ENCODE peak calls at places on chromosome 16, in four cellular contexts. One of them, this sample, is unnamed.
A peak's percentile ranks its signal among the peaks of the same experiment; 100 is the strongest.

GRCh38 chr16:70715113-70715711 is 29.4 kb upstream of the MTSS2 start:
- DNase-seq in neural crest cell: no peak
- DNase-seq in fibroblast of the aortic adventitia: peak; percentile 70
- DNase-seq in psoas muscle: peak; percentile 97
- DNase-seq in this sample: peak; percentile 94

GRCh38 chr16:3825103-3825502 is 55.4 kb downstream of the CREBBP start:
- DNase-seq in neural crest cell: no peak
- DNase-seq in fibroblast of the aortic adventitia: peak; percentile 49
- DNase-seq in psoas muscle: no peak
- DNase-seq in this sample: peak; percentile 79

GRCh38 chr16:30760577-30761426 is 1.1 kb downstream of the CFAP119 start:
- DNase-seq in neural crest cell: no peak
- DNase-seq in fibroblast of the aortic adventitia: no peak
- DNase-seq in psoas muscle: no peak
- DNase-seq in this sample: no peak

GRCh38 chr16:73033271-73033998 is 14.5 kb downstream of the ZFHX3 start:
- DNase-seq in neural crest cell: peak; percentile 66
- DNase-seq in fibroblast of the aortic adventitia: no peak
- DNase-seq in psoas muscle: no peak
- DNase-seq in this sample: no peak

GRCh38 chr16:83813818-83814653 is 6.3 kb downstream of the HSBP1 start:
- DNase-seq in neural crest cell: no peak
- DNase-seq in fibroblast of the aortic adventitia: peak; percentile 48
- DNase-seq in psoas muscle: no peak
- DNase-seq in this sample: peak; percentile 74

GRCh38 chr16:59783191-59783590 is 1049.1 kb upstream of the GOT2 start:
- DNase-seq in neural crest cell: no peak
- DNase-seq in fibroblast of the aortic adventitia: no peak
- DNase-seq in psoas muscle: no peak
- DNase-seq in this sample: peak; percentile 1

GRCh38 chr16:23389201-23389600 is 63.8 kb downstream of the COG7 start:
- DNase-seq in neural crest cell: no peak
- DNase-seq in fibroblast of the aortic adventitia: no peak
- DNase-seq in psoas muscle: no peak
- DNase-seq in this sample: no peak

GRCh38 chr16:47553853-47554564 is 92.9 kb downstream of the PHKB start:
- DNase-seq in neural crest cell: no peak
- DNase-seq in fibroblast of the aortic adventitia: no peak
- DNase-seq in psoas muscle: no peak
- DNase-seq in this sample: no peak

GRCh38 chr16:75341934-75342811 is 90.7 kb upstream of the BCAR1 start:
- DNase-seq in neural crest cell: no peak
- DNase-seq in fibroblast of the aortic adventitia: peak; percentile 73
- DNase-seq in psoas muscle: no peak
- DNase-seq in this sample: peak; percentile 30
- TF ChIP-seq CTCF in neural crest cell: no peak
- TF ChIP-seq CTCF in fibroblast of the aortic adventitia: no peak
- TF ChIP-seq CTCF in psoas muscle: no peak
- TF ChIP-seq CTCF in this sample: no peak

GRCh38 chr16:2190002-2190658 is 6.3 kb downstream of the CASKIN1 start:
- DNase-seq in neural crest cell: no peak
- DNase-seq in fibroblast of the aortic adventitia: no peak
- DNase-seq in psoas muscle: no peak
- DNase-seq in this sample: no peak
- TF ChIP-seq CTCF in neural crest cell: no peak
- TF ChIP-seq CTCF in fibroblast of the aortic adventitia: no peak
- TF ChIP-seq CTCF in psoas muscle: no peak
- TF ChIP-seq CTCF in this sample: no peak

DNA sequence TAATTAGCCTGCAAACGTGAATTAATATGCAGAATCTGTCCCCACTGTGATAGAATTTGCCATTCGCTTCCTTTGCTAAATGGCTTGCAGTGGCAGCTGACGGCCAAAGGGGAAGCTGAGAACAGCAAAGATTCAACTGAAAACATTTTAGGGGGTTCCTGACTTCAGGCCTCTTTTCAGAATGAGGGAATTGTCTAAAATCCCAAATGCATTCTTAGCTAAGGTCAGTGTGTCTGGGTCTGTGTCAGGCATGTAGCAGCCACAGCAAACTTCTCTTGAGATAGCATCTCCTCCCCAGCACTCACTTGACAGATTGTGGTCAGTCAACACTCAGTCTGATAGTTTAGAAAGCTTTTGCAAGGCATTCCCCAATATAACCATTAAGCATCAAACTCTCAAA is 701.1 kb downstream of the WWOX start:
- DNase-seq in neural crest cell: no peak
- DNase-seq in fibroblast of the aortic adventitia: no peak
- DNase-seq in psoas muscle: no peak
- DNase-seq in this sample: no peak
- TF ChIP-seq CTCF in neural crest cell: no peak
- TF ChIP-seq CTCF in fibroblast of the aortic adventitia: no peak
- TF ChIP-seq CTCF in psoas muscle: no peak
- TF ChIP-seq CTCF in this sample: no peak

GRCh38 chr16:15682105-15682570 is 32.1 kb downstream of the NDE1 start:
- DNase-seq in neural crest cell: peak; percentile 6
- DNase-seq in fibroblast of the aortic adventitia: peak; percentile 73
- DNase-seq in psoas muscle: peak; percentile 37
- DNase-seq in this sample: peak; percentile 84
- TF ChIP-seq CTCF in neural crest cell: peak; percentile 58
- TF ChIP-seq CTCF in fibroblast of the aortic adventitia: peak; percentile 68
- TF ChIP-seq CTCF in psoas muscle: peak; percentile 22
- TF ChIP-seq CTCF in this sample: peak; percentile 60

GRCh38 chr16:66524601-66525164 is 25.2 kb downstream of the TK2 start:
- DNase-seq in neural crest cell: no peak
- DNase-seq in fibroblast of the aortic adventitia: no peak
- DNase-seq in psoas muscle: no peak
- DNase-seq in this sample: no peak
- TF ChIP-seq CTCF in neural crest cell: no peak
- TF ChIP-seq CTCF in fibroblast of the aortic adventitia: no peak
- TF ChIP-seq CTCF in psoas muscle: no peak
- TF ChIP-seq CTCF in this sample: no peak

DNA sequence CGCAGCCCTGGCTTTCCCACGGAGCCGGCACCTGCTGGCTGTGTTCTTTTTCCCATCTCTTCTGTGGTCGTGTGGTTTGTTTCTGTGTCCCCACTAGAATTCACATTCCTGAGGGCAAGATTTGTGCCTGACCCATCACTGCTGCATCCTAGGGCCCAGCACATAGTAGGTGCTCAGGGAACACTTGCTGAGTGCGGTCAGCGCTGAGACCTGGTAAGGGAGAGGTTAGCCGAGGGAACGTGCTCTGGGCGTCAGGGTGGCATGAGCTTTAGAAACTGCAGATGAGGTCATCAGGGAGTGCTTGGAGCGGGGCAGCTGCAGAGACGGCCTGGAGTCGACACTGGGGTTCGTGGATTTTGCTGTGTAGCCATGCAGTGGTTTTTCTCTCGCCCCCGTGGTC is 5.9 kb downstream of the DEF8 start:
- DNase-seq in neural crest cell: no peak
- DNase-seq in fibroblast of the aortic adventitia: no peak
- DNase-seq in psoas muscle: no peak
- DNase-seq in this sample: no peak
- TF ChIP-seq CTCF in neural crest cell: no peak
- TF ChIP-seq CTCF in fibroblast of the aortic adventitia: no peak
- TF ChIP-seq CTCF in psoas muscle: no peak
- TF ChIP-seq CTCF in this sample: no peak

DNA sequence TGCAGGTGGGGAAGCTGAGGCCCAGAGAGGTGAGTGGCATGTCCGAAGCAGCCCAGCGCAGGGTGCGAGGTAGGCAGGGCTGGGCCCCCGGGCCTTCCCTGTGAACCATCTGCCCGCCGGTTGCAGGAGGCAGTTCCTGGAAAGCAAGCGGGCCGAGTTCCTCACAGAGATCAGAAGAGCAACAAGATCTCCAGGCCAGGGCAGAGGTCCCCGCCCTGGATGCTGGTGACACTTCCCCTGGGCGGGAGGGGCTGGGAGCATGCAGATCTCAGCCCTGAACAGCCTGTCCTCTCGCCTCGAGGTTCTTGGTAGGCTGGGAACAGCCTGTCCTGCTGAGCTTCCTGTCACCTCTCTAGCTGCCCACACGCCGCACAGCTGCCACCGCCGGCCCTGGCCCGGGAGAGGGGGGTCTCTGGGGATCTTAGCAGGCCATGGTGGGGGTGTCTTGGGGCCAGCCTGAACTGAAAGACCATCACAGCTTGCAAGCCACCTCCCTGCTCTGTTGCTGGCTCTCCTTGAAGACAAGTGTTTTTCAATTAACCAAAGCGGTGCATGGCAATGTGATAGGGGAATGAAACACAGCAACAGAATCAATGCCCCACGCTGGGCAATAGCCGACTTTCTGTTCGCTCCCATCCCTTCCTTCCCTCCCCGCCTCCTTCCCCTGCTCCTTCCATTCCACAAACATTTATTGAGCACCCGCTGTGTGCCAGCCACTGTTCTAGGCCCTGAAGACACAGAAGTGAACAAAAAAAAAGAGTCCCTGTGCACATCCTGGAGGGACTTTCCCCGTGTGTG is 31.7 kb downstream of the SOCS1 start:
- DNase-seq in neural crest cell: no peak
- DNase-seq in fibroblast of the aortic adventitia: no peak
- DNase-seq in psoas muscle: peak; percentile 77
- DNase-seq in this sample: no peak
- TF ChIP-seq CTCF in neural crest cell: no peak
- TF ChIP-seq CTCF in fibroblast of the aortic adventitia: no peak
- TF ChIP-seq CTCF in psoas muscle: no peak
- TF ChIP-seq CTCF in this sample: no peak

DNA sequence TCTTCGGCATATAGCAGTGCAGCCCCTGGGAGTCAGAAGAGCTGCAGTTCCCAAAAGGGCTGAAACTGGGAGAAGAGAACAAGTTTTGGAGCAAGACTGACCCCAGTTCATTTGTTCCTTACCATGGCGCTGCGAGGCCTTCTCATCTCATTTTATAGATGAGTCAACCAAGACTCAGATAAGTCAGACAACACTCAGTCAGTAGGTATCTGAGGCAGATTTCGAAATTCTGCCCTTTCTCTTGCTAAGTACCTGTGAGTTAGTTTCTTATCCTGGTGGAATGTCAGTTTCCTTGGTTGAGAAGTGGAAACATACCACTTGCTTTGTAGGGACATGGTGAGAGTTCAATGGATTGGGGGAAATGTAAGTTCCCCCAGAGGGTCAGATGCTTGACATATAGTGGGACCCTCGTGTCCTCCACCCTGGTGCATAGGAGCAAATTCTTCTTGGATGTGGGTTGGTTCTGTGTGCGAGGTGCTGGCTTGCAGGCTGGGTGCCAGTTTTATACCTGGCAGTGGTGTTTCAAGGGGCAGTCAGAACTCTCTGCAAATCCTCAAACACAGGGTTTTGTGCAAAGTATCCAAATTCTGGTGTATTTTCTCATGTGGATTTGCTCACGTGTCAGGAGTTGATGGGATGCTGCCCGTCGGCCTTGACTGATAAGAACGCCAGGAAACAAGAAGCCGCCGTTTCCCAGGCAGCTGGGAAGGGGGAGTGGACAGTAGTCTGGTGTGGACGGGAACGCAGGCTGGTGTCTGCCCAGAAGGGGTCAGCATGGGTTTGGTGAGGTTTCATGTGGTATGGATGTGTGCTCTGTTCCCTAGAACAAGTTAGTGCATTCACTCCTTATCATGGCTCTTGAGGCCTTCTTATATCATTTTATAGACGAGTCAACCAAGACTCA is 61.1 kb upstream of the CIBAR2 start:
- DNase-seq in neural crest cell: no peak
- DNase-seq in fibroblast of the aortic adventitia: peak; percentile 79
- DNase-seq in psoas muscle: no peak
- DNase-seq in this sample: peak; percentile 97
- TF ChIP-seq CTCF in neural crest cell: no peak
- TF ChIP-seq CTCF in fibroblast of the aortic adventitia: peak; percentile 32
- TF ChIP-seq CTCF in psoas muscle: no peak
- TF ChIP-seq CTCF in this sample: no peak

GRCh38 chr16:375927-376816 is 5.6 kb downstream of the PGAP6 start:
- DNase-seq in neural crest cell: no peak
- DNase-seq in fibroblast of the aortic adventitia: no peak
- DNase-seq in psoas muscle: no peak
- DNase-seq in this sample: no peak

GRCh38 chr16:373020-373598 is 2.8 kb upstream of the MRPL28 start:
- DNase-seq in neural crest cell: no peak
- DNase-seq in fibroblast of the aortic adventitia: no peak
- DNase-seq in psoas muscle: no peak
- DNase-seq in this sample: no peak

GRCh38 chr16:373848-374615 is 3.7 kb upstream of the MRPL28 start:
- DNase-seq in neural crest cell: no peak
- DNase-seq in fibroblast of the aortic adventitia: no peak
- DNase-seq in psoas muscle: no peak
- DNase-seq in this sample: no peak

GRCh38 chr16:375212-375611 is 4.9 kb upstream of the MRPL28 start:
- DNase-seq in neural crest cell: no peak
- DNase-seq in fibroblast of the aortic adventitia: no peak
- DNase-seq in psoas muscle: no peak
- DNase-seq in this sample: no peak

DNA sequence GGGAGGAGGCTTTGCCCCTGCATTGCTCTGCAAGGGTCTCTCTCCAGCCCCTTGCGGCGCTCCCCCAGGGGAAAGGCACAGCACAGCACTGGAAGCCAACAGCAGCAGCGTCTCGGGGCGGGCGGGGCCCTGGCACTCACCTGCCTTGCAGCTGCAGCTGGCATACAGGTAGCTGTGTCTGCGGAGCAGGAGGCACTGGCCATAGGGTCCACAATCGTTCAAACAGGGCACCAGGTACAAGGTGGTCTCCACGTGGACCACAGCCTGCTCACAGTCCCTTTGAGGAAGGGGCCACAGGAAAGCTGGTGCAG is 4.2 kb upstream of the MRPL28 start:
- DNase-seq in neural crest cell: no peak
- DNase-seq in fibroblast of the aortic adventitia: no peak
- DNase-seq in psoas muscle: no peak
- DNase-seq in this sample: no peak
- TF ChIP-seq CTCF in neural crest cell: no peak
- TF ChIP-seq CTCF in fibroblast of the aortic adventitia: no peak
- TF ChIP-seq CTCF in psoas muscle: no peak
- TF ChIP-seq CTCF in this sample: no peak

GRCh38 chr16:77962689-77963088 is 59.7 kb upstream of the CLEC3A start:
- DNase-seq in neural crest cell: no peak
- DNase-seq in fibroblast of the aortic adventitia: no peak
- DNase-seq in psoas muscle: no peak
- DNase-seq in this sample: no peak

GRCh38 chr16:77956231-77956630 is 66.1 kb upstream of the CLEC3A start:
- DNase-seq in neural crest cell: no peak
- DNase-seq in fibroblast of the aortic adventitia: no peak
- DNase-seq in psoas muscle: no peak
- DNase-seq in this sample: no peak

GRCh38 chr16:77963185-77964044 is 58.9 kb upstream of the CLEC3A start:
- DNase-seq in neural crest cell: no peak
- DNase-seq in fibroblast of the aortic adventitia: no peak
- DNase-seq in psoas muscle: no peak
- DNase-seq in this sample: no peak

GRCh38 chr16:77961811-77962210 is 60.5 kb upstream of the CLEC3A start:
- DNase-seq in neural crest cell: no peak
- DNase-seq in fibroblast of the aortic adventitia: no peak
- DNase-seq in psoas muscle: no peak
- DNase-seq in this sample: no peak

GRCh38 chr16:77960771-77961170 is 61.6 kb upstream of the CLEC3A start:
- DNase-seq in neural crest cell: no peak
- DNase-seq in fibroblast of the aortic adventitia: no peak
- DNase-seq in psoas muscle: no peak
- DNase-seq in this sample: no peak
- TF ChIP-seq CTCF in neural crest cell: no peak
- TF ChIP-seq CTCF in fibroblast of the aortic adventitia: no peak
- TF ChIP-seq CTCF in psoas muscle: no peak
- TF ChIP-seq CTCF in this sample: no peak

This sample was measured in fibroblast of lung.